ENCODE peak calls at places on chromosomes 5 and 9, in five cellular contexts. N is mesendoderm; K is CD4-positive, alpha-beta memory T cell; E is neuronal stem cell; S is tibial artery. R is an unnamed sample.

GRCh38 chr5:154334406-154335041 is 111.3 kb upstream of the SAP30L start:
- DNase-seq in N (no peak), K (no peak), E (no peak), S (no peak), R (no peak)

GRCh38 chr5:72467987-72468386 is 39.2 kb downstream of the ZNF366 start:
- DNase-seq in N (no peak), K (no peak), E (no peak), S (no peak), R (no peak)

GRCh38 chr9:121783523-121784507 is 132.4 kb downstream of the DAB2IP start:
- DNase-seq in N (peak; percentile 42), K (no peak), E (peak; percentile 31), S (no peak), R (no peak)

GRCh38 chr5:60972225-60972624 is 27.2 kb downstream of the NDUFAF2 start:
- DNase-seq in N (no peak), K (no peak), E (no peak), S (no peak), R (no peak)

GRCh38 chr9:70421272-70422180 is 7.1 kb upstream of the KLF9 start:
- DNase-seq in N (peak; percentile 19), K (peak; percentile 45), E (no peak), S (peak; percentile 43), R (no peak)

GRCh38 chr9:68740561-68740960 is 35.5 kb downstream of the PIP5K1B start:
- DNase-seq in N (no peak), K (no peak), E (no peak), S (no peak), R (no peak)

GRCh38 chr9:108682191-108682590 is 173.6 kb downstream of the ACTL7B start:
- DNase-seq in N (no peak), K (no peak), E (no peak), S (no peak), R (no peak)

GRCh38 chr5:154092356-154092755 is 53.6 kb downstream of the MFAP3 start:
- DNase-seq in N (peak; percentile 81), K (no peak), E (no peak), S (no peak), R (no peak)

GRCh38 chr9:2677927-2678889 is 39.1 kb upstream of the KCNV2 start:
- DNase-seq in N (no peak), K (no peak), E (no peak), S (no peak), R (no peak)

GRCh38 chr9:2336055-2336454 is 285.5 kb upstream of the VLDLR start:
- DNase-seq in N (peak; percentile 26), K (no peak), E (no peak), S (no peak), R (no peak)

GRCh38 chr5:16886793-16887345 is 49.2 kb downstream of the MYO10 start:
- DNase-seq in N (no peak), K (no peak), E (no peak), S (no peak), R (no peak)

GRCh38 chr5:173180331-173180730 is 36.0 kb downstream of the BNIP1 start:
- DNase-seq in N (no peak), K (no peak), E (no peak), S (no peak), R (no peak)

GRCh38 chr5:91906494-91906893 is 523.4 kb upstream of the ARRDC3 start:
- DNase-seq in N (no peak), K (no peak), E (no peak), S (no peak), R (no peak)

GRCh38 chr5:160251406-160252155 is 22.3 kb downstream of the FABP6 start:
- DNase-seq in N (no peak), K (no peak), E (no peak), S (no peak), R (no peak)

GRCh38 chr5:151686673-151687378 is at the start of gene SPARC:
- DNase-seq in N (peak; percentile 97), K (no peak), E (peak; percentile 74), S (peak; percentile 94), R (no peak)

GRCh38 chr5:134526483-134527155 is 1.1 kb downstream of the JADE2 start:
- DNase-seq in N (peak; percentile 96), K (peak; percentile 53), E (peak; percentile 55), S (peak; percentile 62), R (no peak)

GRCh38 chr5:41891066-41891707 is 13.0 kb upstream of the RIMOC1 start:
- DNase-seq in N (no peak), K (no peak), E (no peak), S (no peak), R (no peak)

GRCh38 chr9:87327567-87328125 is 170.0 kb upstream of the DAPK1 start:
- DNase-seq in N (no peak), K (no peak), E (no peak), S (no peak), R (no peak)

GRCh38 chr9:128986671-128987070 is 39.2 kb downstream of the NUP188 start:
- DNase-seq in N (no peak), K (no peak), E (no peak), S (no peak), R (no peak)

GRCh38 chr9:95513722-95514121 is 3.0 kb downstream of the PTCH1 start:
- DNase-seq in N (peak; percentile 19), K (no peak), E (no peak), S (no peak), R (no peak)

GRCh38 chr5:50881407-50881806 is 215.0 kb downstream of the PARP8 start:
- DNase-seq in N (no peak), K (no peak), E (no peak), S (no peak), R (no peak)

GRCh38 chr5:61409568-61409967 is 77.5 kb downstream of the ZSWIM6 start:
- DNase-seq in N (peak; percentile 82), K (no peak), E (no peak), S (no peak), R (no peak)

GRCh38 chr9:130026583-130027427 is 16.2 kb downstream of the FNBP1 start:
- DNase-seq in N (no peak), K (no peak), E (no peak), S (no peak), R (no peak)

GRCh38 chr9:114192539-114192938 is 37.2 kb downstream of the COL27A1 start:
- DNase-seq in N (no peak), K (no peak), E (no peak), S (no peak), R (no peak)

GRCh38 chr9:114198249-114199040 is 43.1 kb downstream of the COL27A1 start:
- DNase-seq in N (no peak), K (no peak), E (no peak), S (no peak), R (no peak)

GRCh38 chr9:114196924-114197570 is 41.7 kb downstream of the COL27A1 start:
- DNase-seq in N (no peak), K (no peak), E (no peak), S (no peak), R (no peak)

GRCh38 chr9:114193090-114193489 is 37.8 kb downstream of the COL27A1 start:
- DNase-seq in N (no peak), K (no peak), E (no peak), S (no peak), R (no peak)

GRCh38 chr9:114196117-114196516 is 40.8 kb downstream of the COL27A1 start:
- DNase-seq in N (no peak), K (no peak), E (no peak), S (no peak), R (no peak)
- H3K36me3 ChIP-seq in N (no peaks in the 10 kb centered on the region), K (no peaks in the 10 kb centered on the region), E (peaks cover 2% of the 10 kb centered on the region), S (no peaks in the 10 kb centered on the region), R (no peaks in the 10 kb centered on the region)

GRCh38 chr5:146313027-146313426 is 25.6 kb upstream of the POU4F3 start:
- DNase-seq in N (no peak), K (no peak), E (no peak), S (no peak), R (no peak)

GRCh38 chr5:146307796-146308195 is 30.8 kb upstream of the POU4F3 start:
- DNase-seq in N (no peak), K (no peak), E (no peak), S (no peak), R (no peak)

GRCh38 chr5:146306838-146307237 is 31.8 kb upstream of the POU4F3 start:
- DNase-seq in N (no peak), K (no peak), E (no peak), S (no peak), R (no peak)

GRCh38 chr5:146311278-146311677 is 27.4 kb upstream of the POU4F3 start:
- DNase-seq in N (no peak), K (no peak), E (no peak), S (no peak), R (no peak)
- H3K27me3 ChIP-seq in N (no peaks in the 10 kb centered on the region), K (no peaks in the 10 kb centered on the region), E (peaks cover 25% of the 10 kb centered on the region), S (no peaks in the 10 kb centered on the region), R (no peaks in the 10 kb centered on the region)

DNA sequence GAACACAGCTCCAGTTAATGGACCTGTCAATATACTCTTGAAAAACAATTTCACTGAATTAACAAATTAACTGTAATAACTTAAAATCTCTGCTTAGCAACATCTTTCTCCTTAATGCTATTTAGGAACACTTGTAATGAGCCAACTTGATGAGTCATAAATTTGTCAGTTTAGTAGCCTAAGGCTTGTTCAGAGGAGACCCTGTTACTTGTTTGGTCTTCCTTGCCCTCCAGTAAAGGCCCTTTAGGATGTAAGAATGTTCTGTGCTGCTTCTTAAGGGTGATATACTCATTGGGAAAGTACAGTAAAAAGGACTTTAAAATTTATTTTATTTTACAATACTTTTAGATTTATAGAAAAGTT is 11.4 kb upstream of the MATR3 start:
- DNase-seq in N (no peak), K (no peak), E (no peak), S (no peak), R (no peak)
- H3K36me3 ChIP-seq in N (peaks cover 9% of the 10 kb centered on the region), K (peaks cover 5% of the 10 kb centered on the region), E (peaks cover 82% of the 10 kb centered on the region), S (no peaks in the 10 kb centered on the region), R (peaks cover 3% of the 10 kb centered on the region)

GRCh38 chr5:77232959-77233358 is 22.5 kb downstream of the PDE8B start:
- DNase-seq in N (no peak), K (no peak), E (no peak), S (no peak), R (no peak)

GRCh38 chr5:77232545-77232944 is 22.1 kb downstream of the PDE8B start:
- DNase-seq in N (no peak), K (no peak), E (no peak), S (no peak), R (no peak)

GRCh38 chr5:77229887-77230286 is 19.4 kb downstream of the PDE8B start:
- DNase-seq in N (no peak), K (no peak), E (no peak), S (no peak), R (no peak)

GRCh38 chr5:77231470-77232138 is 21.1 kb downstream of the PDE8B start:
- DNase-seq in N (peak; percentile 87), K (no peak), E (no peak), S (no peak), R (no peak)

GRCh38 chr5:77230727-77231469 is 20.4 kb downstream of the PDE8B start:
- DNase-seq in N (peak; percentile 72), K (no peak), E (no peak), S (no peak), R (no peak)
- H3K27me3 ChIP-seq in N (no peaks in the 10 kb centered on the region), K (no peaks in the 10 kb centered on the region), E (peaks cover 5% of the 10 kb centered on the region), S (no peaks in the 10 kb centered on the region), R (no peaks in the 10 kb centered on the region)

R was measured in thoracic aorta.